ENCODE peak calls at places on chromosome 1, in nine cellular contexts. O is H54, G is brain microvascular endothelial cell, X is occipital lobe, F is T follicular helper cell, Q is HT-29, L is HEK293T, D is T-cell, T is SHP77 treated with DMSO at 0.1 percent for 48 hours. S is an unnamed sample.

GRCh38 chr1:99970713-99971255 is 988 bp downstream of the SLC35A3 start:
- DNase-seq in X (no peak), Q (peak), F (no peak), O (no peak), T (no peak), D (no peak), L (no peak), G (no peak), S (no peak)

GRCh38 chr1:20725189-20726106 is 7.1 kb downstream of the SH2D5 start:
- DNase-seq in D (no peak), X (no peak), G (peak), T (no peak), L (no peak), O (no peak), Q (no peak), F (no peak), S (peak)

GRCh38 chr1:91799863-91800262 is 86.1 kb downstream of the TGFBR3 start:
- DNase-seq in T (no peak), L (no peak), Q (no peak), G (no peak), F (no peak), X (no peak), D (no peak), O (no peak), S (no peak)

GRCh38 chr1:160949881-160950280 is 4.7 kb downstream of the ITLN2 start:
- DNase-seq in Q (no peak), L (no peak), D (no peak), F (no peak), G (no peak), X (no peak), O (no peak), T (no peak), S (no peak)

GRCh38 chr1:54547601-54548388 is at the start of gene ACOT11:
- DNase-seq in X (peak), D (no peak), T (peak), F (no peak), L (peak), Q (peak), O (no peak), G (no peak), S (no peak)

GRCh38 chr1:9589719-9590157 is 1.0 kb downstream of the TMEM201 start:
- DNase-seq in T (no peak), X (no peak), L (no peak), D (no peak), G (no peak), F (no peak), Q (peak), O (no peak), S (no peak)

GRCh38 chr1:53725238-53725689 is 13.7 kb downstream of the GLIS1 start:
- DNase-seq in L (peak), O (no peak), F (no peak), D (no peak), X (no peak), T (no peak), Q (no peak), G (no peak), S (no peak)

GRCh38 chr1:14794136-14794768 is 195.8 kb downstream of the KAZN start:
- DNase-seq in G (no peak), T (no peak), X (no peak), L (no peak), Q (no peak), D (no peak), F (no peak), O (no peak), S (no peak)

GRCh38 chr1:54519709-54520108 is 28.3 kb upstream of the ACOT11 start:
- DNase-seq in G (no peak), L (peak), O (no peak), X (no peak), F (no peak), D (no peak), T (no peak), Q (peak), S (no peak)

GRCh38 chr1:6087958-6088357 is 42.3 kb downstream of the KCNAB2 start:
- DNase-seq in L (no peak), F (no peak), X (no peak), T (no peak), Q (no peak), O (no peak), D (no peak), G (no peak), S (no peak)

GRCh38 chr1:232538224-232538942 is 91.5 kb downstream of the SIPA1L2 start:
- DNase-seq in Q (no peak), L (peak), D (no peak), G (peak), T (no peak), X (no peak), F (no peak), O (peak), S (no peak)